ENCODE peak calls at places on chromosomes 16 and 17, in five cellular contexts. U is stomach, Q is lower lobe of right lung, M is AG04450, Z is ovary. R is an unnamed sample.
A peak's percentile ranks its signal among the peaks of the same experiment; 100 is the strongest.

GRCh38 chr16:12500771-12501170 is 302.9 kb downstream of the CPPED1 start:
- DNase-seq in U (peak; percentile 56), Q (peak; percentile 71), M (no peak), Z (no peak), R (no peak)

GRCh38 chr16:81879625-81880024 is 100.5 kb downstream of the PLCG2 start:
- DNase-seq in U (no peak), Q (no peak), M (no peak), Z (no peak), R (no peak)

GRCh38 chr17:81210466-81210865 is 12.3 kb downstream of the CEP131 start:
- DNase-seq in U (no peak), Q (no peak), M (no peak), Z (no peak), R (no peak)

GRCh38 chr16:58128181-58128631 is 975 bp downstream of the CFAP20 start:
- DNase-seq in U (no peak), Q (no peak), M (no peak), Z (no peak), R (no peak)

GRCh38 chr17:75807861-75808260 is 23.3 kb downstream of the UNK start:
- DNase-seq in U (no peak), Q (peak; percentile 10), M (no peak), Z (no peak), R (no peak)

GRCh38 chr16:66872524-66872923 is 7.8 kb upstream of the PDP2 start:
- DNase-seq in U (no peak), Q (no peak), M (no peak), Z (no peak), R (no peak)

GRCh38 chr17:33267279-33267790 is 25.8 kb downstream of the ASIC2 start:
- DNase-seq in U (no peak), Q (no peak), M (peak; percentile 57), Z (no peak), R (peak; percentile 23)

GRCh38 chr16:74024997-74025396 is 271.6 kb upstream of the PSMD7 start:
- DNase-seq in U (no peak), Q (no peak), M (no peak), Z (no peak), R (no peak)

GRCh38 chr17:13024033-13024432 is 6.2 kb upstream of the ELAC2 start:
- DNase-seq in U (no peak), Q (no peak), M (no peak), Z (no peak), R (no peak)

GRCh38 chr17:31537558-31537957 is 146.1 kb downstream of the RAB11FIP4 start:
- DNase-seq in U (peak; percentile 80), Q (no peak), M (no peak), Z (peak; percentile 49), R (peak; percentile 58)

GRCh38 chr16:3879887-3880564 is 487 bp downstream of the CREBBP start:
- DNase-seq in U (peak; percentile 79), Q (peak; percentile 86), M (no peak), Z (peak; percentile 81), R (peak; percentile 79)

GRCh38 chr17:51803161-51803560 is 355.4 kb downstream of the CA10 start:
- DNase-seq in U (no peak), Q (no peak), M (no peak), Z (no peak), R (no peak)

GRCh38 chr17:57677301-57677700 is 67.8 kb downstream of the CCDC182 start:
- DNase-seq in U (no peak), Q (no peak), M (no peak), Z (no peak), R (no peak)

GRCh38 chr17:31094600-31095238 is at the start of gene NF1:
- DNase-seq in U (peak; percentile 98), Q (peak; percentile 97), M (peak; percentile 86), Z (peak; percentile 97), R (peak; percentile 96)

GRCh38 chr16:73068546-73069401 is 20.8 kb upstream of the ZFHX3 start:
- DNase-seq in U (no peak), Q (peak; percentile 90), M (peak; percentile 94), Z (no peak), R (peak; percentile 84)

GRCh38 chr17:74280093-74280513 is 6.1 kb downstream of the DNAI2 start:
- DNase-seq in U (no peak), Q (peak; percentile 55), M (no peak), Z (no peak), R (no peak)

GRCh38 chr16:80387308-80387921 is 153.4 kb upstream of the DYNLRB2 start:
- DNase-seq in U (no peak), Q (no peak), M (no peak), Z (no peak), R (no peak)

GRCh38 chr17:35713069-35713728 is 18.2 kb upstream of the RASL10B start:
- DNase-seq in U (no peak), Q (no peak), M (peak; percentile 53), Z (no peak), R (no peak)

GRCh38 chr16:13471036-13471435 is 448.9 kb upstream of the ERCC4 start:
- DNase-seq in U (no peak), Q (no peak), M (no peak), Z (no peak), R (no peak)

GRCh38 chr16:50466170-50466569 is 82.0 kb upstream of the NKD1 start:
- DNase-seq in U (no peak), Q (no peak), M (no peak), Z (no peak), R (no peak)

GRCh38 chr17:27605409-27605808 is 25.6 kb upstream of the LGALS9 start:
- DNase-seq in U (no peak), Q (no peak), M (no peak), Z (no peak), R (no peak)

GRCh38 chr17:50048146-50048720 is 7.7 kb upstream of the ITGA3 start:
- DNase-seq in U (no peak), Q (no peak), M (no peak), Z (peak; percentile 11), R (no peak)

GRCh38 chr16:31488630-31489564 is 6.0 kb downstream of the SLC5A2 start:
- DNase-seq in U (no peak), Q (no peak), M (no peak), Z (no peak), R (no peak)

GRCh38 chr16:80350066-80350465 is 190.7 kb upstream of the DYNLRB2 start:
- DNase-seq in U (no peak), Q (no peak), M (no peak), Z (no peak), R (no peak)

GRCh38 chr16:74117798-74118197 is 178.8 kb upstream of the PSMD7 start:
- DNase-seq in U (no peak), Q (no peak), M (no peak), Z (no peak), R (no peak)

GRCh38 chr16:85755929-85756768 is 5.3 kb upstream of the C16orf74 start:
- DNase-seq in U (no peak), Q (peak; percentile 28), M (no peak), Z (no peak), R (no peak)

DNA sequence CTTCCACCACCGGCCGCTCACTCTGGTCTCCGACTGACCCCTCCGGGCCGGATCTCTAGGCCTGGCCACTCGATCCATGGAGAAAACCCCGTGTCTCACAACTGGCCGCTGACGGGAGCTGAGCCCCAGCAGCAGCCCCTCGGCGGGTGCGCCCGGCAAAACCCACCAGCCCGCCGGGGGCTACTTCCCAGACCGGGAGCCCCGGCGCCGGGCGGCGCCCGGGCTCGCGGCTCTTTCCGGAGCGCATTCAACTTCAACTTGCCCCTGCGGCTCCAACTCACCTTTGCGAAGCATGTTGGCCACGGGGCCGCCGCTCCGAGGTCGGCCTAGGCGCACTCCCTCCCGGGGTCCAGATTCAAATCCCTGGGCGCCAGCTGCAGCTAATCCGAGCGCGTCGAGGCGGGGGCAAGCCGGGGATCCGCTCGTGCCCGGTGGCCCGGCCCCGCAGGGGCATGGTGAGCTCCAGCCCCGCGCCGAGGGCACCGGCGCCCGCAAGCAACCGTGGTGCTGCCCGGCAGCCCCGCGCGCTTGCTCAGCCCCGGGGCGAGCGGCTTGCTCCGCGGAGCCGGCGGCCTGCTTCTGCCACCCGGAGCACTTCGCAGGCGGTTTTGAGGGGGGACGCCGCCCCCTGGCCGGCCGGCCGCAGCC is 438 bp downstream of the RTN4RL1 start:
- DNase-seq in U (no peak), Q (no peak), M (no peak), Z (no peak), R (no peak)
- H3K4me3 ChIP-seq in U (peak overlapping the region; percentile 61), Q (peak overlapping the region; percentile 64), M (peak overlapping the region; percentile 45), Z (peak overlapping the region; percentile 30), R (peak overlapping the region; percentile 44)

GRCh38 chr17:83203073-83203471 is 123.7 kb downstream of the METRNL start:
- DNase-seq in U (peak; percentile 37), Q (peak; percentile 82), M (peak; percentile 34), Z (peak; percentile 21), R (peak; percentile 98)
- H3K9me3 ChIP-seq in U (no peaks in the 10 kb centered on the region), Q (no peaks in the 10 kb centered on the region), M (peaks cover 10% of the 10 kb centered on the region), Z (no peaks in the 10 kb centered on the region), R (peaks cover 2% of the 10 kb centered on the region)

GRCh38 chr17:11558681-11559234 is 39.5 kb upstream of the DNAH9 start:
- DNase-seq in U (no peak), Q (no peak), M (no peak), Z (no peak), R (no peak)
- H3K27me3 ChIP-seq in U (no peaks in the 10 kb centered on the region), Q (no peaks in the 10 kb centered on the region), M (no peaks in the 10 kb centered on the region), Z (no peaks in the 10 kb centered on the region), R (no peaks in the 10 kb centered on the region)

GRCh38 chr17:78665385-78665951 is 88.3 kb upstream of the DNAH17 start:
- DNase-seq in U (no peak), Q (no peak), M (no peak), Z (no peak), R (no peak)
- H3K4me3 ChIP-seq in U (no peak overlapping the region), Q (no peak overlapping the region), M (no peak overlapping the region), Z (no peak overlapping the region), R (no peak overlapping the region)

R was measured in MG63.